ENCODE peak calls at places on chromosomes 11 and 22, in five cellular contexts. One of them, this sample, is unnamed.

GRCh38 chr11:107591446-107592236 is 694 bp downstream of the ELMOD1 start:
- DNase-seq in GM12878: no peak
- DNase-seq in A549: no peak
- DNase-seq in K562: no peak
- DNase-seq in SK-N-SH: peak
- DNase-seq in this sample: no peak

GRCh38 chr11:116366980-116367640 is 405.7 kb downstream of the BUD13 start:
- DNase-seq in GM12878: no peak
- DNase-seq in A549: peak
- DNase-seq in K562: no peak
- DNase-seq in SK-N-SH: peak
- DNase-seq in this sample: no peak

GRCh38 chr11:35511666-35512065 is 13.8 kb downstream of the PAMR1 start:
- DNase-seq in GM12878: no peak
- DNase-seq in A549: peak
- DNase-seq in K562: no peak
- DNase-seq in SK-N-SH: no peak
- DNase-seq in this sample: peak

GRCh38 chr11:23206736-23207336 is 346.6 kb upstream of the CCDC179 start:
- DNase-seq in GM12878: no peak
- DNase-seq in A549: no peak
- DNase-seq in K562: no peak
- DNase-seq in SK-N-SH: no peak
- DNase-seq in this sample: peak

GRCh38 chr11:33375688-33376311 is 118.6 kb downstream of the HIPK3 start:
- DNase-seq in GM12878: no peak
- DNase-seq in A549: no peak
- DNase-seq in K562: no peak
- DNase-seq in SK-N-SH: peak
- DNase-seq in this sample: peak

GRCh38 chr22:38733329-38734202 is 22.2 kb downstream of the SUN2 start:
- DNase-seq in GM12878: no peak
- DNase-seq in A549: peak
- DNase-seq in K562: peak
- DNase-seq in SK-N-SH: peak
- DNase-seq in this sample: peak

GRCh38 chr11:12404461-12404860 is 27.1 kb downstream of the PARVA start:
- DNase-seq in GM12878: no peak
- DNase-seq in A549: no peak
- DNase-seq in K562: no peak
- DNase-seq in SK-N-SH: no peak
- DNase-seq in this sample: no peak

GRCh38 chr22:20536590-20537324 is 29.3 kb downstream of the MED15 start:
- DNase-seq in GM12878: no peak
- DNase-seq in A549: no peak
- DNase-seq in K562: peak
- DNase-seq in SK-N-SH: peak
- DNase-seq in this sample: no peak

GRCh38 chr22:17980638-17981051 is 43.7 kb downstream of the MICAL3 start:
- DNase-seq in GM12878: no peak
- DNase-seq in A549: no peak
- DNase-seq in K562: peak
- DNase-seq in SK-N-SH: peak
- DNase-seq in this sample: peak

GRCh38 chr22:39917776-39918493 is 17.1 kb downstream of the GRAP2 start:
- DNase-seq in GM12878: no peak
- DNase-seq in A549: no peak
- DNase-seq in K562: no peak
- DNase-seq in SK-N-SH: peak
- DNase-seq in this sample: no peak

GRCh38 chr11:116825434-116825833 is 2.3 kb upstream of the APOA4 start:
- DNase-seq in GM12878: no peak
- DNase-seq in A549: no peak
- DNase-seq in K562: no peak
- DNase-seq in SK-N-SH: no peak
- DNase-seq in this sample: no peak

GRCh38 chr22:47713880-47714452 is 951.5 kb downstream of the TBC1D22A start:
- DNase-seq in GM12878: no peak
- DNase-seq in A549: no peak
- DNase-seq in K562: peak
- DNase-seq in SK-N-SH: no peak
- DNase-seq in this sample: no peak

GRCh38 chr11:86888164-86888977 is 66.8 kb downstream of the FZD4 start:
- DNase-seq in GM12878: no peak
- DNase-seq in A549: no peak
- DNase-seq in K562: no peak
- DNase-seq in SK-N-SH: no peak
- DNase-seq in this sample: peak

GRCh38 chr11:97850726-97851125 is 1170.0 kb upstream of the CNTN5 start:
- DNase-seq in GM12878: no peak
- DNase-seq in A549: no peak
- DNase-seq in K562: no peak
- DNase-seq in SK-N-SH: no peak
- DNase-seq in this sample: no peak

GRCh38 chr11:112320668-112321067 is 60.0 kb upstream of the PLET1 start:
- DNase-seq in GM12878: no peak
- DNase-seq in A549: no peak
- DNase-seq in K562: no peak
- DNase-seq in SK-N-SH: no peak
- DNase-seq in this sample: peak

DNA sequence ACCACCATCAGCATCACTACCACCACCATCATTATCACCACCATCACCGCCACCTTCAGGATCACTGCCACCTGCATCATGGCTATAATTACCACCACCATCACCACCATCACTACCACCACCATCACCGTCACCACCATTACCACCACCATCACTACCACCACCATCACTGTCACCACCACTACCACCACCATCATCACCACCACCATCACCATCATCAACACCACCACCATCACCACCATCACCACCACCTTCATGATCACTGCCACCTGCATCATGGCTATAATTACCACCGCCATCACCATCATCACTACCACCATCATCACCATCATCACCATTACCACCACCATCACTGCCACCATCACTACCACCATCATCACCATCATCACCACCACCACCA is 23.5 kb downstream of the CACNG2 start:
- DNase-seq in GM12878: no peak
- DNase-seq in A549: no peak
- DNase-seq in K562: no peak
- DNase-seq in SK-N-SH: no peak
- DNase-seq in this sample: no peak
- TF ChIP-seq RCOR1 in GM12878: no peak
- TF ChIP-seq RCOR1 in A549: no peak
- TF ChIP-seq RCOR1 in K562: no peak
- TF ChIP-seq RCOR1 in SK-N-SH: no peak
- TF ChIP-seq RCOR1 in this sample: no peak

GRCh38 chr22:46549971-46550641 is 12.7 kb upstream of the CELSR1 start:
- DNase-seq in GM12878: no peak
- DNase-seq in A549: no peak
- DNase-seq in K562: no peak
- DNase-seq in SK-N-SH: no peak
- DNase-seq in this sample: no peak
- TF ChIP-seq RAD21 in GM12878: no peak
- TF ChIP-seq RAD21 in A549: no peak
- TF ChIP-seq RAD21 in K562: no peak
- TF ChIP-seq RAD21 in SK-N-SH: no peak
- TF ChIP-seq RAD21 in this sample: no peak

DNA sequence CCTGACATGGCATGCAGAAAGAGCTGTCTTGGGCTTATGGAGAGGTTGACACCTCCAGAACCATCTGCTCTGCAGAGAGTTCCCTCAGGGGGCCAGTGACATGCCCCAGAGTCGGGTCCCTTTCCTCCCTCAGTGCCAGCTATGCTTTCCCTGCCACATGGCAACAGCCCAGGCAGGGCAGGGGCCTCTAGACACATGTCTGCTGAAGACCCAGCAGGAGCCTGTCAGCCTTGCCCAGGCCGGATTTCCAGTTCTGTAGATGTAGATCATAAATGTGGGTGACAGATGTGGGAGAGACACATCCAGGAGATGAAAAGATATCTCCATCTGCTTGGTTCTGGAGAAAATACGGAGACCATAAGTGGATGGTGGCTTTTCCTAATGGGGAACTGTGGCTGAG is 25.5 kb downstream of the NAV2 start:
- DNase-seq in GM12878: no peak
- DNase-seq in A549: no peak
- DNase-seq in K562: no peak
- DNase-seq in SK-N-SH: peak
- DNase-seq in this sample: no peak
- H3K27ac ChIP-seq in GM12878: no peak
- H3K27ac ChIP-seq in A549: no peak
- H3K27ac ChIP-seq in K562: no peak
- H3K27ac ChIP-seq in SK-N-SH: peak
- H3K27ac ChIP-seq in this sample: no peak

GRCh38 chr11:68436985-68437926 is 23.3 kb upstream of the PPP6R3 start:
- DNase-seq in GM12878: no peak
- DNase-seq in A549: peak
- DNase-seq in K562: peak
- DNase-seq in SK-N-SH: no peak
- DNase-seq in this sample: peak
- TF ChIP-seq RCOR1 in GM12878: no peak
- TF ChIP-seq RCOR1 in A549: no peak
- TF ChIP-seq RCOR1 in K562: no peak
- TF ChIP-seq RCOR1 in SK-N-SH: no peak
- TF ChIP-seq RCOR1 in this sample: no peak

DNA sequence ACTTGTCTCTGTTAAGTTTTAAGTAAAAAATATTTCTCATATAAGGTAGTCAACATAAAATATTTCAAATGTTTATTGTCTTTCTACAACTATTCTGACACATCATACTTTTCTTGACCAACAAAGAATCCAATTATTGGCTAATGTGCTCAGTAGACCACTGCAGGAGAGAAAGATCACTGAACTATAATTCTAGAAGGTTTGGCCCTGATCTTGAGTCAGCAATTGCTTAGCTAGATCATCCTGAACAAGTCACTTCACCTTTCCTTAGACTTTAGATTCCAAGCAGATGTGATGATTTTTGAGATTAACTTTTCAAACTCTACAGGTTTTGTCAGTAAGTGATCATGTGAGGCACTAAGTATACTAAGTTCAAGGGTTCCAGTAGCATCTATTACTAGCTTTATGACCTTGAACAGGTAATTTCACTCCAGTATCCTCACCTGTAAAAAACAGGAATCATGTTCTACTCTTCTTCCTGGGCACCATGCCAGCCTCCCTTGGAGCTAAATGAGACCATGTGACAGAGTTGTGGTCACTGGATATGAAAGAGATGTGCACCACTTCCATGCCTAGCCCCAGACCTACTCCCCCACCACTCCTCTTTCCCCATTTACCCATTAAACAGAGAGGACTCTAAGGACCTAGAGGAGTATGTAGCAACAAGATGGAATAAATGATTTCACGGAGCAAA is 17.3 kb downstream of the PGM2L1 start:
- DNase-seq in GM12878: no peak
- DNase-seq in A549: peak
- DNase-seq in K562: no peak
- DNase-seq in SK-N-SH: no peak
- DNase-seq in this sample: no peak
- TF ChIP-seq RAD21 in GM12878: no peak
- TF ChIP-seq RAD21 in A549: no peak
- TF ChIP-seq RAD21 in K562: no peak
- TF ChIP-seq RAD21 in SK-N-SH: no peak
- TF ChIP-seq RAD21 in this sample: no peak

GRCh38 chr11:122154227-122154626 is 38.2 kb upstream of the BLID start:
- DNase-seq in GM12878: no peak
- DNase-seq in A549: no peak
- DNase-seq in K562: no peak
- DNase-seq in SK-N-SH: no peak
- DNase-seq in this sample: no peak
- H3K27ac ChIP-seq in GM12878: no peak
- H3K27ac ChIP-seq in A549: peak
- H3K27ac ChIP-seq in K562: no peak
- H3K27ac ChIP-seq in SK-N-SH: no peak
- H3K27ac ChIP-seq in this sample: peak

GRCh38 chr22:44701187-44701586 is 817 bp upstream of the PRR5 start:
- DNase-seq in GM12878: no peak
- DNase-seq in A549: no peak
- DNase-seq in K562: no peak
- DNase-seq in SK-N-SH: no peak
- DNase-seq in this sample: no peak

GRCh38 chr22:44701824-44702478 is at the start of gene PRR5:
- DNase-seq in GM12878: no peak
- DNase-seq in A549: peak
- DNase-seq in K562: peak
- DNase-seq in SK-N-SH: peak
- DNase-seq in this sample: peak

GRCh38 chr22:44703269-44703870 is 1.4 kb downstream of the PRR5 start:
- DNase-seq in GM12878: no peak
- DNase-seq in A549: no peak
- DNase-seq in K562: no peak
- DNase-seq in SK-N-SH: no peak
- DNase-seq in this sample: no peak

GRCh38 chr22:44704159-44705021 is 2.4 kb downstream of the PRR5 start:
- DNase-seq in GM12878: no peak
- DNase-seq in A549: no peak
- DNase-seq in K562: no peak
- DNase-seq in SK-N-SH: no peak
- DNase-seq in this sample: no peak

DNA sequence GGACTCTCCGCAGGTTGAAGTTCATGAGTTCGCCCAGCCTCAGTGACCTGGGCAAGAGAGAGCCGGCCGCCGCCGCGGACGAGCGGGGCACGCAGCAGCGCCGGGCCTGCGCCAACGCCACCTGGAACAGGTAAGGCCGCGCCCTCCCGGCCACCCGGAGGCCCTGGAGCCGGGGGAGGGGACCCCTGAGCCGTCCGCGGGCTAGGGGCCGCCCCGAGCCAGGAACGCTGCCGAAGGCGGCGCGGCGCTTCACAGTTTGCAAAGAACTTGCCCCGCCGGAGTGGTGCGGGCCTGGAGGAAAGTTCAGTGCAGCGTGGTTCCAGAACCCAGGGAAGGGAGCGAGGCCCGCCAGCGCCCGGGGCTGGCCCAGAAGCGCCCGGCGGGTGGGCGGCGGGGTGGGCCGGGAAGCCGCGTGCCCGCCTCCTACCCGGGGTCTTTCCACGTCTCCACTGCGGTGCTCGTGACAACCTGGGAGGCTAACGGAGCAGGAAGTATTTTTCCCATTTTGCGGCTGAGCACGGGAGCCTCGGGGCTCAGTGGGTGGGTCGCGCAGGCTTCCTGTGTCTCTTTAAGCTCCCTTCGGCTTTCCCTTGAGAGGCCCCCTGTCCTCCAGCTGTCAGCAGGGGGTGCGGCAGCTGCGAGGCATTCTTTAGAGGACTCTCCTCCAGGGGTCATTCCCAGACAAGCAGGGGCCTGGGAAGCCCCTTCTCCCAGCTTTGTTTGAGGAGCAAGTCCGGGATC is 645 bp downstream of the PRR5 start:
- DNase-seq in GM12878: no peak
- DNase-seq in A549: no peak
- DNase-seq in K562: no peak
- DNase-seq in SK-N-SH: peak
- DNase-seq in this sample: peak
- TF ChIP-seq RCOR1 in GM12878: no peak
- TF ChIP-seq RCOR1 in A549: no peak
- TF ChIP-seq RCOR1 in K562: no peak
- TF ChIP-seq RCOR1 in SK-N-SH: no peak
- TF ChIP-seq RCOR1 in this sample: no peak

DNA sequence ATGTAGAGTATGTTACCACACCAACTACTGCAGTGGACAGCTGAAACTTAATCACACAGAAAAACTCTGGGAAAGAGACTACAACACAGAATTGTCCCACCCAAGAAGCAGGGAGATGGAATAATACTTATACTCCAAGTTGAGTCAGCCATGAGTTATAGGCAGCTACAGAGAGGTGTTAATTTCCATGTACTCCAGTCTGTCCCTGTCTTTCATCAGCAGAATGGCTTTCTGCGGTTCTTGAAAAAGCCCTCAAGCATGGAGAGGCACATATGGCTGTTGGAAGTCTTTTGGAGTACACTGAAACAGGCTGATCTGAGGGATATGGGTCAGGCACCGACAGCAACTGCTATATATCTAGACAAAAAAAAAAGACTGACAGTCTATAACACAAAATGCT is 219.5 kb downstream of the DLG2 start:
- DNase-seq in GM12878: no peak
- DNase-seq in A549: no peak
- DNase-seq in K562: no peak
- DNase-seq in SK-N-SH: no peak
- DNase-seq in this sample: no peak
- TF ChIP-seq RAD21 in GM12878: no peak
- TF ChIP-seq RAD21 in A549: no peak
- TF ChIP-seq RAD21 in K562: no peak
- TF ChIP-seq RAD21 in SK-N-SH: no peak
- TF ChIP-seq RAD21 in this sample: no peak

This sample was measured in IMR-90.